ENCODE peak calls at places on chromosome 9, in five cellular contexts. Z is hepatic stellate cell, J is glutamatergic neuron, Y is posterior vena cava, L is substantia nigra. P is an unnamed sample.

GRCh38 chr9:129343697-129344375 is 165.8 kb upstream of the IER5L start:
- DNase-seq in Y (peak; percentile 93), J (no peak), Z (no peak), L (no peak), P (no peak)

GRCh38 chr9:129109504-129109903 is 1.1 kb downstream of the CRAT start:
- DNase-seq in Y (peak; percentile 88), L (no peak), J (peak; percentile 73), Z (peak; percentile 42), P (peak; percentile 58)

GRCh38 chr9:101457003-101457402 is 21.4 kb upstream of the ALDOB start:
- DNase-seq in L (no peak), J (no peak), Z (no peak), Y (no peak), P (peak; percentile 78)

GRCh38 chr9:88532320-88532719 is 2.7 kb upstream of the NXNL2 start:
- DNase-seq in Y (peak; percentile 81), J (peak; percentile 73), Z (no peak), L (no peak), P (peak; percentile 94)

GRCh38 chr9:10268500-10269485 is 344.0 kb downstream of the PTPRD start:
- DNase-seq in L (peak; percentile 9), J (peak; percentile 71), Y (no peak), Z (no peak), P (peak; percentile 73)

GRCh38 chr9:27572566-27572917 is 739 bp downstream of the C9orf72 start:
- DNase-seq in Y (no peak), Z (peak; percentile 21), L (no peak), J (peak; percentile 40), P (peak; percentile 63)

GRCh38 chr9:4678679-4679267 is 596 bp upstream of the CDC37L1 start:
- DNase-seq in J (no peak), Z (no peak), Y (no peak), L (no peak), P (peak; percentile 43)

GRCh38 chr9:107299437-107299836 is 16.4 kb downstream of the RAD23B start:
- DNase-seq in L (no peak), Z (no peak), J (no peak), Y (no peak), P (no peak)

GRCh38 chr9:125405938-125406811 is 144.5 kb downstream of the GAPVD1 start:
- DNase-seq in Z (no peak), L (no peak), J (no peak), Y (no peak), P (no peak)

GRCh38 chr9:126295936-126296600 is 30.6 kb upstream of the MVB12B start:
- DNase-seq in Z (no peak), Y (no peak), L (no peak), J (no peak), P (no peak)

GRCh38 chr9:31683126-31683525 is 701.3 kb upstream of the ACO1 start:
- DNase-seq in J (no peak), Z (no peak), Y (no peak), L (no peak), P (no peak)

GRCh38 chr9:32427111-32427873 is 42.8 kb downstream of the ACO1 start:
- DNase-seq in Y (no peak), L (no peak), Z (no peak), J (no peak), P (no peak)

GRCh38 chr9:125460883-125461475 is 199.4 kb downstream of the GAPVD1 start:
- DNase-seq in J (no peak), L (no peak), Z (peak; percentile 42), Y (no peak), P (no peak)